ENCODE peak calls at places on chromosomes 3 and 15, in ten cellular contexts. J, P, S, R, G, K, Z, H, E and N are unnamed samples.

GRCh38 chr3:50913279-50913678 is 238.6 kb downstream of the DOCK3 start:
- DNase-seq in Z (no peak), H (no peak), S (peak), J (no peak), R (no peak), G (peak), E (no peak), K (no peak), P (no peak), N (no peak)

GRCh38 chr3:46276497-46277099 is 34.3 kb downstream of the CCR3 start:
- DNase-seq in S (peak), Z (peak), H (peak), G (peak), E (peak), K (no peak), J (no peak), P (peak), R (peak), N (peak)

GRCh38 chr3:124896824-124897526 is 9.8 kb upstream of the ITGB5 start:
- DNase-seq in G (no peak), E (no peak), Z (no peak), J (peak), R (no peak), K (no peak), P (no peak), H (no peak), S (no peak), N (no peak)

GRCh38 chr3:32420138-32420981 is 28.7 kb downstream of the CMTM7 start:
- DNase-seq in R (peak), K (no peak), S (peak), H (no peak), E (no peak), G (no peak), J (peak), P (peak), Z (peak), N (peak)

GRCh38 chr3:122519693-122520092 is 5.0 kb upstream of the KPNA1 start:
- DNase-seq in K (no peak), H (no peak), R (no peak), G (no peak), J (no peak), S (no peak), P (no peak), Z (no peak), E (no peak), N (no peak)

GRCh38 chr3:15325228-15325627 is 7.2 kb downstream of the SH3BP5 start:
- DNase-seq in J (peak), E (peak), K (no peak), S (no peak), G (no peak), H (no peak), Z (no peak), R (no peak), P (peak), N (no peak)

GRCh38 chr15:39177561-39177960 is 403.3 kb upstream of the THBS1 start:
- DNase-seq in Z (no peak), E (no peak), S (no peak), K (no peak), J (no peak), G (no peak), H (no peak), P (no peak), R (no peak), N (no peak)

GRCh38 chr3:48086736-48087470 is 70.7 kb upstream of the MAP4 start:
- DNase-seq in R (no peak), K (no peak), S (no peak), Z (no peak), E (no peak), G (no peak), J (peak), P (no peak), H (no peak), N (no peak)

GRCh38 chr3:47475570-47476329 is at the start of gene SCAP:
- DNase-seq in E (peak), H (peak), P (peak), J (peak), G (peak), R (peak), Z (peak), S (peak), K (peak), N (peak)

GRCh38 chr3:71432044-71432970 is 151.2 kb downstream of the FOXP1 start:
- DNase-seq in H (no peak), J (no peak), P (no peak), Z (no peak), G (no peak), E (no peak), S (no peak), R (no peak), K (no peak), N (no peak)

GRCh38 chr3:98887684-98888083 is 13.8 kb downstream of the DCBLD2 start:
- DNase-seq in S (no peak), J (no peak), E (no peak), P (no peak), H (no peak), K (no peak), G (no peak), R (no peak), Z (no peak), N (no peak)

GRCh38 chr15:101531170-101531569 is 41.7 kb upstream of the PCSK6 start:
- DNase-seq in E (no peak), Z (no peak), R (no peak), H (no peak), J (no peak), K (no peak), G (no peak), P (no peak), S (no peak), N (no peak)
- TF ChIP-seq POLR2A in E (no peak), Z (no peak), R (no peak), H (no peak), J (no peak), K (no peak), G (no peak), P (no peak), S (no peak), N (no peak)

DNA sequence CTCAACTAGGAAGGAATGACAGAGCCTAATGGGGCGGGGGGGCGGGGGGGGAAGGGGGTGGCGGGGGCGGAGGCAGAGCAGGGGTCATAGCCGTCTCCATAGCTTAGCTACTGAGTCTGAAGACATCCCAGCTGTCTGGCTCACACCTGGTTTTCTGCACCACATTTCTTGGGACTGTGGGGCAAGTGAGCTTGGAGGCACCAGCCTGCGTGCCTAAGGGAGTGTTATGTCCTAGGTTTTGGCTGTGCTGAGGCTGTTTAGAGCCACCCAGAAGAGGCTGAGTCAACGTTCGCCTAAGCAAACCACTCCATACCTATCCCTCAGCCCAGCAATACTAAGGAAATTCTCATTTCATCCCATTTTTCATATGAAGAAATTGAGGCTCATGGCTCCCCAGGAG is 1.4 kb downstream of the IL17RD start:
- DNase-seq in G (no peak), E (no peak), P (no peak), H (no peak), K (no peak), S (no peak), R (no peak), J (no peak), Z (no peak), N (peak)
- H3K4me3 ChIP-seq in G (peak), E (peak), P (peak), H (peak), K (peak), S (peak), R (no peak), J (no peak), Z (peak), N (no peak)

DNA sequence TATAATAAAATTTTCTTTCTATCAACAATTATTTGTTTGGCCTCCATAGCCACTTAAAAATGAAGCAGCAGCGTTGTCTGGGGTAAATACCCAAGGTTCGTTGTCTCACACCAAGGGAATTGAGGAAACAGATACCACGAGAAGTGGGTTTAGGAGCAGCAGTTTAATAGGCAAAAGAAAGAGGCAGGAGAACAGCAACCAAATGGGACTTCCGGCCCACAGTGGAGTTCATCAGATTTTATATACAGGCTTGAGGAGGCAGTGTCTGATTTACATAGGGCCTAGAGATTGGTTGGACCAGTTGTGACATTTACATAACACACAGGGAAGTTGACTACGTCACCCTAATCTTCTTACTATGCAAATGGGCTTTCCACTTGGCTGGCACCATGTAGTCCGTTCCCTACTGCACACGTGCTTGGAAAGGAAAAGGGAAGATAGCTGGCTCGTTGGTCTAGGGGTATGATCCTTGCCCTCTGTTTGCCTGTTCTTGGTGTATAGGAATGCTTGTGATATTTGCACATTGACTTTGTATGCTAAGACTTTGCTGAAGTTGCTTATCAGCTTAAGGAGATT is 61.5 kb upstream of the SETMAR start:
- DNase-seq in S (no peak), P (no peak), Z (no peak), E (no peak), R (no peak), J (no peak), K (no peak), H (no peak), G (no peak), N (peak)
- TF ChIP-seq POLR2A in S (no peak), P (no peak), Z (no peak), E (no peak), R (no peak), J (no peak), K (no peak), H (no peak), G (no peak), N (no peak)

GRCh38 chr3:45032113-45032512 is 6.0 kb downstream of the CLEC3B start:
- DNase-seq in K (no peak), H (no peak), S (no peak), Z (no peak), J (no peak), E (no peak), G (no peak), R (no peak), P (no peak), N (no peak)

GRCh38 chr3:45034612-45035252 is 8.6 kb downstream of the CLEC3B start:
- DNase-seq in E (peak), R (no peak), Z (peak), J (no peak), H (peak), G (peak), K (no peak), S (peak), P (no peak), N (peak)

GRCh38 chr3:45033799-45034198 is 7.7 kb downstream of the CLEC3B start:
- DNase-seq in K (no peak), H (no peak), R (no peak), E (no peak), S (no peak), Z (no peak), J (no peak), P (no peak), G (no peak), N (no peak)

GRCh38 chr3:45038096-45038455 is 12.0 kb downstream of the CLEC3B start:
- DNase-seq in P (no peak), H (no peak), J (no peak), R (no peak), K (no peak), Z (no peak), G (no peak), E (no peak), S (no peak), N (no peak)

DNA sequence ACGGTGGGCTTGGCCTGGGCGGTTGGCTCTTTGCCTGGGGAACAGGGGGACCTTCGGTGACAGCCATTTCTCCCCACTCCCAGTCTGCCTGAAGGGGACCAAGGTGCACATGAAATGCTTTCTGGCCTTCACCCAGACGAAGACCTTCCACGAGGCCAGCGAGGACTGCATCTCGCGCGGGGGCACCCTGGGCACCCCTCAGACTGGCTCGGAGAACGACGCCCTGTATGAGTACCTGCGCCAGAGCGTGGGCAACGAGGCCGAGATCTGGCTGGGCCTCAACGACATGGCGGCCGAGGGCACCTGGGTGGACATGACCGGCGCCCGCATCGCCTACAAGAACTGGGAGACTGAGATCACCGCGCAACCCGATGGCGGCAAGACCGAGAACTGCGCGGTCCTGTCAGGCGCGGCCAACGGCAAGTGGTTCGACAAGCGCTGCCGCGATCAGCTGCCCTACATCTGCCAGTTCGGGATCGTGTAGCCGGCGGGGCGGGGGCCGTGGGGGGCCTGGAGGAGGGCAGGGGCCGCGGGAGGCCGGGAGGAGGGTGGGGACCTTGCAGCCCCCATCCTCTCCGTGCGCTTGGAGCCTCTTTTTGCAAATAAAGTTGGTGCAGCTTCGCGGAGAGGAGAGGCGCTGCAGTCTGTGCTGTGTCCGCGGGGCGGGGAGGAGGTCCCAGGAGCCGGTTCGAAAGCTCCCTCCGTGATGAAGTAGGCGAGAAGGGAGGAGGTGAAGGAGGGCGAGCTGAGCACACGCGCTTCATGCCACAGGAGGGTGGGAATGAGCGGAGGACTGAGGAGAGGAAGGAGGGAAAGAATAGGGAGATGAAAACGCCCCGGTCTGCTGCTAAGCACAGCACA is 9.6 kb downstream of the CLEC3B start:
- DNase-seq in Z (peak), G (peak), K (no peak), S (no peak), R (no peak), J (peak), P (no peak), H (no peak), E (peak), N (peak)
- H3K4me3 ChIP-seq in Z (peak), G (no peak), K (peak), S (peak), R (no peak), J (peak), P (peak), H (peak), E (peak), N (peak)

GRCh38 chr3:30687930-30688570 is 81.6 kb downstream of the TGFBR2 start:
- DNase-seq in P (no peak), E (no peak), H (no peak), K (no peak), S (no peak), R (no peak), Z (no peak), G (no peak), J (no peak), N (no peak)

GRCh38 chr3:30688776-30689175 is 82.4 kb downstream of the TGFBR2 start:
- DNase-seq in Z (no peak), K (no peak), H (peak), R (no peak), J (peak), G (no peak), P (no peak), S (no peak), E (no peak), N (no peak)

GRCh38 chr3:30691249-30691880 is 85.0 kb downstream of the TGFBR2 start:
- DNase-seq in J (no peak), K (no peak), H (no peak), R (no peak), Z (no peak), P (no peak), E (no peak), S (no peak), G (no peak), N (no peak)

GRCh38 chr3:30690199-30690598 is 83.8 kb downstream of the TGFBR2 start:
- DNase-seq in P (no peak), Z (no peak), H (no peak), S (no peak), K (no peak), R (no peak), G (no peak), E (no peak), J (no peak), N (no peak)

GRCh38 chr3:30689202-30689641 is 82.8 kb downstream of the TGFBR2 start:
- DNase-seq in G (no peak), H (peak), R (peak), S (peak), Z (peak), J (peak), E (no peak), K (no peak), P (no peak), N (no peak)
- TF ChIP-seq POLR2A in G (no peak), H (no peak), R (no peak), S (no peak), Z (no peak), J (no peak), E (no peak), K (no peak), P (no peak), N (no peak)

GRCh38 chr3:57169872-57170623 is 4.9 kb upstream of the IL17RD start:
- DNase-seq in R (peak), Z (peak), E (peak), J (peak), H (peak), G (peak), S (peak), P (peak), K (no peak), N (peak)
- H3K4me3 ChIP-seq in R (peak), Z (peak), E (peak), J (peak), H (peak), G (peak), S (peak), P (peak), K (peak), N (peak)

GRCh38 chr15:33629647-33630046 is 318.9 kb downstream of the RYR3 start:
- DNase-seq in S (no peak), H (no peak), Z (no peak), K (no peak), G (no peak), J (no peak), P (no peak), E (no peak), R (no peak), N (no peak)
- TF ChIP-seq POLR2A in S (no peak), H (no peak), Z (no peak), K (no peak), G (no peak), J (no peak), P (no peak), E (no peak), R (no peak), N (no peak)

DNA sequence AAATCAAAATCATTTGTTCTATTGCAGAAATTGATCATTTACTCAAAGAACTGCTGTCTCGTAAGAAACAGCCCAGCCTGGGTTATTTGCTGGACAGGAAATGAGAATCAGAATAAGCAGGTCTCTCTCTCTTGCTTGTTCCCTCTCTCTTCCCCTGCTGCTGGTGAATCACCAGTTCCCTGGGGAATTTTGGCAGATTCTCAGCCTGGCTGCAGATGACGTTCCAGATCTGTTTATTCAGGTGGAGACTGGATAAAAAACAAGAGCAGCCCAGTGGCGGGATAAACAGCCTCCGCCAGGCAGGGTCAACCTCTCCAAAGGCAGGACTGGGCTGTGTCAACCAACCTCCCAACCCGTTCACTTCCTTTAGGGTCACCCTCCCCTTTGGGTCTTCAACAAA is 72.1 kb downstream of the LRIG1 start:
- DNase-seq in P (no peak), E (peak), R (no peak), S (peak), Z (peak), H (peak), J (peak), K (no peak), G (peak), N (peak)
- H3K4me3 ChIP-seq in P (no peak), E (no peak), R (no peak), S (no peak), Z (no peak), H (no peak), J (no peak), K (no peak), G (no peak), N (no peak)